ENCODE peak calls at places on chromosomes 16 and 17, in ten cellular contexts. M is heart right ventricle, F is coronary artery, S is tibial artery, O is HL-60, C is astrocyte, A is upper lobe of right lung, L is OCI-LY7, P is suprapubic skin, Y is H1. N is an unnamed sample.

GRCh38 chr16:65909310-65910050 is 457.0 kb upstream of the CDH5 start:
- DNase-seq in M (no peak), F (no peak), S (no peak), O (peak), C (no peak), A (no peak), L (peak), P (no peak), Y (no peak), N (no peak)

GRCh38 chr16:28291651-28292626 is at the start of gene SBK1:
- DNase-seq in M (peak), F (no peak), S (peak), O (peak), C (peak), A (peak), L (peak), P (peak), Y (no peak), N (peak)

GRCh38 chr16:68972008-68972407 is 128.7 kb downstream of the TANGO6 start:
- DNase-seq in M (no peak), F (no peak), S (no peak), O (no peak), C (no peak), A (no peak), L (no peak), P (no peak), Y (peak), N (no peak)

GRCh38 chr16:74224828-74225227 is 71.8 kb upstream of the PSMD7 start:
- DNase-seq in M (no peak), F (no peak), S (no peak), O (no peak), C (no peak), A (no peak), L (no peak), P (no peak), Y (no peak), N (peak)

GRCh38 chr17:2420131-2420530 is 19.3 kb upstream of the MNT start:
- DNase-seq in M (no peak), F (no peak), S (no peak), O (no peak), C (no peak), A (peak), L (no peak), P (no peak), Y (no peak), N (no peak)

GRCh38 chr17:17557796-17558195 is 33.7 kb downstream of the PEMT start:
- DNase-seq in M (no peak), F (no peak), S (no peak), O (no peak), C (no peak), A (no peak), L (no peak), P (no peak), Y (no peak), N (no peak)

GRCh38 chr16:89619880-89620279 is 6.4 kb downstream of the DPEP1 start:
- DNase-seq in M (no peak), F (no peak), S (no peak), O (no peak), C (no peak), A (no peak), L (no peak), P (no peak), Y (no peak), N (no peak)

GRCh38 chr16:1958715-1959268 is 546 bp upstream of the NDUFB10 start:
- DNase-seq in M (no peak), F (no peak), S (no peak), O (no peak), C (no peak), A (peak), L (no peak), P (peak), Y (no peak), N (no peak)

GRCh38 chr17:27471321-27472269 is 15.3 kb downstream of the KSR1 start:
- DNase-seq in M (no peak), F (no peak), S (no peak), O (no peak), C (peak), A (peak), L (no peak), P (no peak), Y (no peak), N (peak)

GRCh38 chr17:44473367-44473766 is 29.8 kb downstream of the GPATCH8 start:
- DNase-seq in M (no peak), F (no peak), S (no peak), O (no peak), C (peak), A (no peak), L (no peak), P (no peak), Y (no peak), N (no peak)

GRCh38 chr16:85312174-85312573 is 199.9 kb upstream of the CIBAR2 start:
- DNase-seq in M (no peak), F (no peak), S (no peak), O (no peak), C (no peak), A (no peak), L (no peak), P (no peak), Y (no peak), N (no peak)

GRCh38 chr16:24748242-24748641 is 18.8 kb downstream of the TNRC6A start:
- DNase-seq in M (peak), F (no peak), S (peak), O (peak), C (peak), A (no peak), L (no peak), P (no peak), Y (no peak), N (peak)

GRCh38 chr17:55634702-55635101 is 88.0 kb downstream of the TMEM100 start:
- DNase-seq in M (no peak), F (no peak), S (no peak), O (no peak), C (no peak), A (no peak), L (no peak), P (no peak), Y (no peak), N (no peak)

GRCh38 chr17:31216053-31216751 is 80.8 kb downstream of the OMG start:
- DNase-seq in M (no peak), F (no peak), S (no peak), O (no peak), C (peak), A (no peak), L (peak), P (no peak), Y (no peak), N (peak)

GRCh38 chr16:54936086-54936978 is 5.7 kb downstream of the IRX5 start:
- DNase-seq in M (peak), F (no peak), S (no peak), O (peak), C (peak), A (no peak), L (no peak), P (no peak), Y (no peak), N (no peak)

GRCh38 chr17:2905697-2906595 is 109.7 kb downstream of the RAP1GAP2 start:
- DNase-seq in M (no peak), F (no peak), S (no peak), O (no peak), C (no peak), A (no peak), L (no peak), P (no peak), Y (no peak), N (no peak)

GRCh38 chr17:61400786-61401279 is 1.2 kb downstream of the TBX2 start:
- DNase-seq in M (no peak), F (no peak), S (peak), O (no peak), C (peak), A (peak), L (no peak), P (no peak), Y (no peak), N (no peak)

GRCh38 chr17:4969551-4970231 is 2.1 kb upstream of the SPAG7 start:
- DNase-seq in M (no peak), F (no peak), S (no peak), O (no peak), C (peak), A (no peak), L (no peak), P (no peak), Y (no peak), N (no peak)

GRCh38 chr16:9225527-9226316 is 134.3 kb downstream of the HAPSTR1 start:
- DNase-seq in M (no peak), F (no peak), S (no peak), O (peak), C (no peak), A (no peak), L (peak), P (no peak), Y (no peak), N (no peak)

GRCh38 chr16:84879569-84880487 is 60.0 kb downstream of the CRISPLD2 start:
- DNase-seq in M (no peak), F (no peak), S (no peak), O (no peak), C (no peak), A (no peak), L (no peak), P (no peak), Y (no peak), N (no peak)

GRCh38 chr17:21166599-21167265 is 40.0 kb downstream of the DHRS7B start:
- DNase-seq in M (no peak), F (no peak), S (no peak), O (no peak), C (peak), A (no peak), L (no peak), P (no peak), Y (no peak), N (no peak)

GRCh38 chr17:1485748-1486376 is 6.6 kb downstream of the MYO1C start:
- DNase-seq in M (peak), F (peak), S (peak), O (no peak), C (peak), A (peak), L (peak), P (peak), Y (no peak), N (peak)

GRCh38 chr16:27189335-27189972 is 13.9 kb upstream of the KDM8 start:
- DNase-seq in M (no peak), F (no peak), S (no peak), O (no peak), C (no peak), A (no peak), L (no peak), P (no peak), Y (no peak), N (no peak)

GRCh38 chr17:50955667-50956120 is 89.5 kb upstream of the TOB1 start:
- DNase-seq in M (no peak), F (no peak), S (no peak), O (no peak), C (no peak), A (no peak), L (no peak), P (no peak), Y (no peak), N (no peak)

GRCh38 chr17:42378597-42379594 is 9.3 kb downstream of the STAT3 start:
- DNase-seq in M (peak), F (no peak), S (no peak), O (peak), C (peak), A (no peak), L (peak), P (no peak), Y (no peak), N (no peak)

GRCh38 chr17:42414782-42415409 is 8.2 kb downstream of the CAVIN1 start:
- DNase-seq in M (no peak), F (no peak), S (no peak), O (peak), C (no peak), A (peak), L (peak), P (no peak), Y (no peak), N (no peak)

GRCh38 chr17:17425591-17425990 is 51.2 kb upstream of the MED9 start:
- DNase-seq in M (no peak), F (no peak), S (no peak), O (no peak), C (no peak), A (no peak), L (no peak), P (peak), Y (no peak), N (no peak)

GRCh38 chr16:58267524-58268243 is 27.1 kb downstream of the PRSS54 start:
- DNase-seq in M (no peak), F (no peak), S (no peak), O (no peak), C (no peak), A (no peak), L (no peak), P (no peak), Y (no peak), N (no peak)

GRCh38 chr17:74190807-74191206 is 12.7 kb upstream of the RPL38 start:
- DNase-seq in M (no peak), F (no peak), S (no peak), O (no peak), C (no peak), A (peak), L (no peak), P (peak), Y (no peak), N (no peak)

GRCh38 chr17:59427425-59427921 is 96.0 kb downstream of the YPEL2 start:
- DNase-seq in M (peak), F (no peak), S (no peak), O (no peak), C (peak), A (no peak), L (no peak), P (no peak), Y (no peak), N (peak)

GRCh38 chr17:11140028-11140427 is 101.0 kb upstream of the SHISA6 start:
- DNase-seq in M (peak), F (no peak), S (no peak), O (no peak), C (no peak), A (no peak), L (no peak), P (no peak), Y (no peak), N (no peak)

GRCh38 chr16:28213396-28213795 is 1.6 kb upstream of the XPO6 start:
- DNase-seq in M (no peak), F (no peak), S (no peak), O (no peak), C (no peak), A (no peak), L (no peak), P (no peak), Y (no peak), N (no peak)

GRCh38 chr17:7217113-7217987 is 2.3 kb downstream of the DLG4 start:
- DNase-seq in M (peak), F (no peak), S (no peak), O (peak), C (peak), A (peak), L (peak), P (no peak), Y (no peak), N (peak)

GRCh38 chr16:51103590-51103989 is 47.5 kb downstream of the SALL1 start:
- DNase-seq in M (no peak), F (no peak), S (no peak), O (no peak), C (no peak), A (no peak), L (no peak), P (no peak), Y (no peak), N (no peak)

GRCh38 chr17:62064791-62065563 is at the start of gene MED13:
- DNase-seq in M (peak), F (peak), S (peak), O (peak), C (no peak), A (peak), L (peak), P (peak), Y (no peak), N (peak)

GRCh38 chr16:2699791-2700600 is 17.7 kb downstream of the KCTD5 start:
- DNase-seq in M (no peak), F (no peak), S (no peak), O (no peak), C (no peak), A (no peak), L (no peak), P (no peak), Y (no peak), N (no peak)

GRCh38 chr16:89921699-89922476 is 1.3 kb upstream of the TUBB3 start:
- DNase-seq in M (peak), F (peak), S (peak), O (no peak), C (peak), A (peak), L (peak), P (peak), Y (no peak), N (peak)

GRCh38 chr16:17945080-17945601 is 391.4 kb downstream of the NPIPA8 start:
- DNase-seq in M (no peak), F (no peak), S (no peak), O (no peak), C (peak), A (no peak), L (no peak), P (no peak), Y (no peak), N (no peak)
- H3K27ac ChIP-seq in M (no peak), F (no peak), S (no peak), O (no peak), C (no peak), A (no peak), L (no peak), P (no peak), Y (no peak), N (no peak)

DNA sequence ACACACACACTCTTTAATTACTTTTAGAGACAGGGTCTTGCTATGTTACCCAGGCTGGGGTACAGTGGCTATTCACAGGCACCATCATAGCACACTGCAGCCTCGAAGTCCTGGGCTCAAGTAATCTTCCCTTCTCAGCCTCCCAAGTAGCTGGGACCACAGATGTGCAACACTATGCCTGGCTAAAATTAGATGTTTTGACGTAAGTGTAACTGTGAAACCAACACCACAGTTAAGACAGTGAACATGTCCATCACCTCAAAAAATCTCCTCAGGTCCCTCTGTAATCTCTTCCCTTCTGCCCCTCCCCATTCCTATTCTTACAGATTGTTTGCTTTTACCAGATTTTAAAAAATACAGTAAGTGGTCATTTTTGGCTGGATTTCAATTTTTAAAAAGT is 66.7 kb downstream of the RPGRIP1L start:
- DNase-seq in M (no peak), F (no peak), S (no peak), O (no peak), C (no peak), A (no peak), L (no peak), P (no peak), Y (no peak), N (no peak)
- H3K4me3 ChIP-seq in M (no peak), F (no peak), S (no peak), O (no peak), C (no peak), A (no peak), L (no peak), P (no peak), Y (no peak), N (no peak)

GRCh38 chr17:29114141-29114540 is 66.1 kb downstream of the MYO18A start:
- DNase-seq in M (no peak), F (no peak), S (no peak), O (no peak), C (no peak), A (no peak), L (no peak), P (no peak), Y (no peak), N (no peak)

GRCh38 chr17:29110372-29110757 is 67.4 kb downstream of the PIPOX start:
- DNase-seq in M (no peak), F (no peak), S (no peak), O (no peak), C (no peak), A (no peak), L (no peak), P (no peak), Y (no peak), N (no peak)

GRCh38 chr17:29111816-29112499 is 68.2 kb downstream of the MYO18A start:
- DNase-seq in M (peak), F (no peak), S (peak), O (peak), C (no peak), A (peak), L (peak), P (peak), Y (no peak), N (peak)

GRCh38 chr17:29113334-29113733 is 66.9 kb downstream of the MYO18A start:
- DNase-seq in M (no peak), F (no peak), S (no peak), O (no peak), C (no peak), A (no peak), L (peak), P (no peak), Y (no peak), N (no peak)

DNA sequence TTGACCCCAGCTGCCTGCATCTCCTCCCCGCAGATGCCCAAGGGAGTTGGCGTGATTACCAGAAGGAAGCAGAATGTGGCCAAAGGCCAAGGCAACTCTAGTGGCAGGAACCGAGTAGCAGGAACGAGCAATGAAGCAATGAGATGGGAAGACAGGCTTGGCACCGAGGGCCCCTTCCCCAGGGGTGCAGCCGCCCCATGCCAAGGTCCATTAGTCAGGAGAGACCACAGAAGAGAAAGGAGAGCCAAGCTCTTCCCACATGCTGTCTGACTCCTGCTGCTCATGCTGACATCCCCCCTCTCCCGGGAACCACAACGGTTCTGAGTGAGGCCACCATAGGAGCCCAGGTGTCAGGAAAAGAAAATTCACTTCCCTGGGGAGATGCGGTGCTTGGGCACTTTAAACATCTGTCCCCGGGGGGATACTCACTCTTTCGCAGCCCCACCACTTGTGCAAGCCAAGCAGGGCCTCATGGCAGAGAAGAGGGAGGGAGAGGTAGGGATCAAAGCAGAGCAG is 67.4 kb downstream of the MYO18A start:
- DNase-seq in M (peak), F (no peak), S (no peak), O (no peak), C (peak), A (no peak), L (no peak), P (no peak), Y (no peak), N (no peak)
- H3K27ac ChIP-seq in M (peak), F (peak), S (no peak), O (no peak), C (no peak), A (no peak), L (no peak), P (no peak), Y (no peak), N (no peak)

DNA sequence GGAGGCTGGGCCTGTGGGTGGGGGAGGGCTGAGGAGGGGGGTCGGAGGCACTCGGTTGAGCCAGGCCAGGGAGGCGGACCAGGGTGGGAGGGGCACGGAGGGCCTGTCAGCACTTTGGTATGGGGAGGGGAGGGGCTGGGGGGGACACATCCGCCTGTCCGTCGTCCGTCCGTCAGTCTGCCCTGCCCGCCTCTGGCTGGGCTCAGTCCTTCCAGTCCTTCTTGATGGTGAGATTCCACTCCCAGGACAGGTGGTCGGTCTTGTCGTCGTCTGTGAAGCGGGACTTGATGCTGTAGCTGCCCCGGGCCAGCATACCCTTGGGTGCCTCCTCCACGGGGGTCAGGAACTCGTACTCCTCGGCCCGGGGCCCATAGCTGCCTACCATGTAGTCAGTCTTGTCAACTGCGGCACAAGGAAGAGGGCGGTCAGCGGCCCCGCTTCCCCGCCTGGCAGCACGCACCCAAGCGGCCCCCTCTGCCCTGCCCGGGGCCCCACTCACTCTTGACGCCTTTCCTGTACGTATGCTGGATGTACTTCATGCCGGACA is 2.4 kb downstream of the ARHGDIA start:
- DNase-seq in M (peak), F (no peak), S (peak), O (peak), C (peak), A (peak), L (peak), P (no peak), Y (no peak), N (peak)
- H3K4me3 ChIP-seq in M (no peak), F (peak), S (no peak), O (peak), C (peak), A (no peak), L (peak), P (no peak), Y (peak), N (peak)

GRCh38 chr16:46753015-46753414 is 4.9 kb upstream of the MYLK3 start:
- DNase-seq in M (no peak), F (no peak), S (no peak), O (no peak), C (no peak), A (no peak), L (no peak), P (no peak), Y (no peak), N (no peak)
- H3K27ac ChIP-seq in M (no peak), F (no peak), S (no peak), O (no peak), C (no peak), A (no peak), L (no peak), P (no peak), Y (no peak), N (no peak)

GRCh38 chr16:87636050-87636684 is 33.9 kb downstream of the JPH3 start:
- DNase-seq in M (peak), F (no peak), S (peak), O (peak), C (peak), A (peak), L (peak), P (peak), Y (peak), N (peak)
- H3K4me3 ChIP-seq in M (peak), F (peak), S (no peak), O (no peak), C (no peak), A (peak), L (peak), P (peak), Y (no peak), N (no peak)